ENCODE peak calls at places on chromosomes 4 and X, in eight cellular contexts. T is tibial nerve, P is body of pancreas, G is osteoblast, N is HCT116, F is right lobe of liver, L is tibial artery, Q is OCI-LY7. Z is an unnamed sample.

GRCh38 chr4:47017494-47017893 is 13.9 kb upstream of the GABRB1 start:
- DNase-seq in T (no peak), P (no peak), G (no peak), N (no peak), F (no peak), L (no peak), Q (no peak), Z (no peak)

GRCh38 chrX:17374619-17375360 is at the start of gene NHS:
- DNase-seq in T (peak; percentile 52), P (peak; percentile 30), G (peak; percentile 96), N (peak; percentile 61), F (peak; percentile 50), L (peak; percentile 87), Q (no peak), Z (peak; percentile 62)

GRCh38 chr4:111602848-111603247 is 542.4 kb upstream of the FAM241A start:
- DNase-seq in T (no peak), P (no peak), G (no peak), N (peak; percentile 21), F (no peak), L (no peak), Q (no peak), Z (no peak)

GRCh38 chr4:189084671-189085070 is 856.0 kb upstream of the FRG1 start:
- DNase-seq in T (no peak), P (no peak), G (no peak), N (peak; percentile 33), F (no peak), L (no peak), Q (no peak), Z (no peak)

GRCh38 chr4:168488800-168489404 is 8.0 kb upstream of the PALLD start:
- DNase-seq in T (no peak), P (no peak), G (no peak), N (no peak), F (no peak), L (no peak), Q (no peak), Z (no peak)

GRCh38 chr4:75542824-75543223 is 13.0 kb upstream of the ODAPH start:
- DNase-seq in T (no peak), P (no peak), G (peak; percentile 86), N (no peak), F (no peak), L (no peak), Q (no peak), Z (no peak)

GRCh38 chr4:69708211-69708610 is 52.2 kb downstream of the SULT1B1 start:
- DNase-seq in T (no peak), P (no peak), G (no peak), N (no peak), F (no peak), L (no peak), Q (no peak), Z (no peak)

GRCh38 chr4:143384381-143384994 is 47.8 kb downstream of the GAB1 start:
- DNase-seq in T (no peak), P (no peak), G (no peak), N (no peak), F (no peak), L (peak; percentile 85), Q (no peak), Z (no peak)

GRCh38 chrX:139889760-139890159 is 43.1 kb downstream of the ATP11C start:
- DNase-seq in T (no peak), P (no peak), G (no peak), N (no peak), F (no peak), L (no peak), Q (no peak), Z (no peak)

GRCh38 chr4:139740531-139741041 is 75.0 kb downstream of the MGST2 start:
- DNase-seq in T (peak; percentile 75), P (peak; percentile 51), G (peak; percentile 94), N (no peak), F (peak; percentile 77), L (peak; percentile 88), Q (no peak), Z (peak; percentile 60)

GRCh38 chr4:2083826-2084160 is 24.7 kb downstream of the NAT8L start:
- DNase-seq in T (no peak), P (no peak), G (no peak), N (no peak), F (peak; percentile 91), L (peak; percentile 32), Q (no peak), Z (no peak)

GRCh38 chr4:38612996-38613395 is 51.0 kb upstream of the KLF3 start:
- DNase-seq in T (no peak), P (no peak), G (no peak), N (no peak), F (no peak), L (no peak), Q (no peak), Z (no peak)

GRCh38 chrX:18390941-18391538 is 34.4 kb upstream of the CDKL5 start:
- DNase-seq in T (peak; percentile 87), P (peak; percentile 66), G (peak; percentile 69), N (peak; percentile 57), F (peak; percentile 50), L (peak; percentile 65), Q (peak; percentile 65), Z (peak; percentile 37)

GRCh38 chrX:67114635-67115034 is 429.2 kb upstream of the AR start:
- DNase-seq in T (no peak), P (no peak), G (no peak), N (no peak), F (no peak), L (no peak), Q (no peak), Z (no peak)

GRCh38 chr4:128869801-128870509 is 60.5 kb downstream of the JADE1 start:
- DNase-seq in T (no peak), P (no peak), G (no peak), N (no peak), F (no peak), L (no peak), Q (no peak), Z (no peak)

GRCh38 chr4:33850503-33850902 is 2393.8 kb downstream of the ARAP2 start:
- DNase-seq in T (no peak), P (no peak), G (no peak), N (no peak), F (no peak), L (no peak), Q (no peak), Z (no peak)

GRCh38 chr4:101065346-101065745 is 282.0 kb downstream of the PPP3CA start:
- DNase-seq in T (no peak), P (no peak), G (no peak), N (no peak), F (no peak), L (no peak), Q (no peak), Z (no peak)

GRCh38 chrX:1169198-1169597 is 43.3 kb downstream of the CRLF2 start:
- DNase-seq in T (no peak), P (no peak), G (no peak), N (no peak), F (no peak), L (no peak), Q (no peak), Z (no peak)

GRCh38 chrX:7253565-7253964 is 105.6 kb upstream of the PUDP start:
- DNase-seq in T (no peak), P (no peak), G (no peak), N (no peak), F (no peak), L (no peak), Q (no peak), Z (no peak)
- H3K4me1 ChIP-seq in T (no peaks in the 10 kb centered on the region), P (peaks cover 9% of the 10 kb centered on the region), G (no peaks in the 10 kb centered on the region), N (no peaks in the 10 kb centered on the region), F (no peaks in the 10 kb centered on the region), L (no peaks in the 10 kb centered on the region), Q (no peaks in the 10 kb centered on the region), Z (no peaks in the 10 kb centered on the region)

GRCh38 chr4:122701965-122702364 is 30.5 kb upstream of the BBS12 start:
- DNase-seq in T (no peak), P (no peak), G (no peak), N (no peak), F (no peak), L (no peak), Q (no peak), Z (no peak)
- H3K4me3 ChIP-seq in T (no peak overlapping the region), P (no peak overlapping the region), G (no peak overlapping the region), N (no peak overlapping the region), F (no peak overlapping the region), L (no peak overlapping the region), Q (no peak overlapping the region), Z (peak overlapping the region; percentile 65)

GRCh38 chrX:2710041-2710471 is 19.0 kb downstream of the CD99 start:
- DNase-seq in T (no peak), P (no peak), G (no peak), N (peak; percentile 51), F (no peak), L (no peak), Q (no peak), Z (no peak)

GRCh38 chrX:2708601-2709200 is 17.6 kb downstream of the CD99 start:
- DNase-seq in T (no peak), P (no peak), G (no peak), N (no peak), F (no peak), L (no peak), Q (peak; percentile 65), Z (no peak)

GRCh38 chrX:2710496-2710895 is 19.4 kb downstream of the CD99 start:
- DNase-seq in T (no peak), P (no peak), G (no peak), N (no peak), F (no peak), L (no peak), Q (no peak), Z (no peak)

GRCh38 chrX:2707334-2707760 is 16.3 kb downstream of the CD99 start:
- DNase-seq in T (peak; percentile 64), P (peak; percentile 21), G (peak; percentile 95), N (peak; percentile 64), F (no peak), L (peak; percentile 80), Q (peak; percentile 97), Z (peak; percentile 42)

GRCh38 chrX:2708016-2708415 is 16.9 kb downstream of the CD99 start:
- DNase-seq in T (no peak), P (no peak), G (no peak), N (no peak), F (no peak), L (no peak), Q (peak; percentile 55), Z (no peak)
- TF ChIP-seq CTCF in T (no peak), P (no peak), G (no peak), N (peak; percentile 26), F (no peak), L (no peak), Q (peak; percentile 30), Z (no peak)

GRCh38 chrX:107000013-107000515 is at the start of gene MORC4:
- DNase-seq in T (peak; percentile 63), P (peak; percentile 88), G (peak; percentile 87), N (peak; percentile 67), F (peak; percentile 87), L (peak; percentile 87), Q (peak; percentile 80), Z (peak; percentile 78)

GRCh38 chrX:106997611-106998010 is 2.4 kb downstream of the MORC4 start:
- DNase-seq in T (no peak), P (no peak), G (no peak), N (no peak), F (no peak), L (no peak), Q (no peak), Z (no peak)

GRCh38 chrX:106999002-106999975 is 723 bp downstream of the MORC4 start:
- DNase-seq in T (peak; percentile 49), P (peak; percentile 62), G (peak; percentile 76), N (peak; percentile 22), F (peak; percentile 60), L (peak; percentile 64), Q (peak; percentile 67), Z (peak; percentile 40)

DNA sequence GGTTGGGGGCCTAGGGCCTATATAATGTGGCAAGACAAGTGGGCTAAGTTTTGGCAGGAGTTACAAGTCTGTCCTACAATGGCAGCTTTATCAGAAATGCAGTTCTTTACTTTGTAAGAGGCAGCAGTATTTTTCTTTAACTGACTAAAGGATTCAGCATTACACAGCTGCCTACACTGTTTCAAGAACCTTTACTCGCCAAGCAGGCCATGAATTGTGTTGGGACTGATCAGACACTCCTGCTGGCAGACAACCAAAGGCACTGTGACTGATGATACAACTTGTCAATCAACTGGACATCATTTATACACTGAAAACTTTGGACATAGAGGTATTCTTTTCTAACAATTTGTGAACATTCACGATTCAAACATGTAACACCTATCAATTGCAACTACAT is 4.3 kb downstream of the MORC4 start:
- DNase-seq in T (no peak), P (no peak), G (no peak), N (no peak), F (no peak), L (no peak), Q (no peak), Z (no peak)
- H3K4me1 ChIP-seq in T (no peaks in the 10 kb centered on the region), P (no peaks in the 10 kb centered on the region), G (peaks cover 7% of the 10 kb centered on the region), N (no peaks in the 10 kb centered on the region), F (no peaks in the 10 kb centered on the region), L (no peaks in the 10 kb centered on the region), Q (peaks cover 9% of the 10 kb centered on the region), Z (peaks cover 5% of the 10 kb centered on the region)

Z was measured in left ventricle myocardium inferior.